ENCODE peak calls at places on chromosome 9, in nine cellular contexts. X is GM13977; A is activated effector memory CD4-positive, alpha-beta T cell treated with Interleukin-2 at 50 U/mL for 16 hours; Q is NCI-H748 treated with DMSO at 0.1 percent for 48 hours; I is mucosa of gallbladder; D is activated CD4-positive, alpha-beta T cell treated with anti-CD3 and anti-CD28 coated beads, Interleukin-2, amount 10 ng/mL, durations not matched to agents 7 days and 5 days; R is HEK293T; H is ACHN; O is ELF-1. G is an unnamed sample.

GRCh38 chr9:124286292-124286931 is 28.7 kb downstream of the NEK6 start:
- DNase-seq in X (peak; percentile 78), A (peak; percentile 42), Q (no peak), I (peak; percentile 74), D (peak; percentile 26), R (no peak), H (peak; percentile 92), O (no peak), G (no peak)

GRCh38 chr9:82376677-82377232 is 388.2 kb downstream of the SPATA31D1 start:
- DNase-seq in X (no peak), A (no peak), Q (no peak), I (no peak), D (no peak), R (no peak), H (no peak), O (no peak), G (no peak)

GRCh38 chr9:79667716-79668458 is 96.1 kb downstream of the TLE4 start:
- DNase-seq in X (no peak), A (no peak), Q (peak; percentile 99), I (no peak), D (no peak), R (no peak), H (no peak), O (no peak), G (no peak)

GRCh38 chr9:111052831-111053230 is 14.6 kb upstream of the LPAR1 start:
- DNase-seq in X (no peak), A (no peak), Q (no peak), I (no peak), D (no peak), R (no peak), H (no peak), O (no peak), G (no peak)

GRCh38 chr9:6955251-6955921 is 197.6 kb downstream of the KDM4C start:
- DNase-seq in X (peak; percentile 25), A (no peak), Q (no peak), I (no peak), D (no peak), R (no peak), H (no peak), O (peak; percentile 19), G (no peak)

GRCh38 chr9:99822096-99822595 is 461 bp downstream of the NR4A3 start:
- DNase-seq in X (no peak), A (no peak), Q (peak; percentile 56), I (no peak), D (peak; percentile 34), R (peak; percentile 27), H (no peak), O (no peak), G (no peak)

GRCh38 chr9:89686134-89686533 is 81.3 kb downstream of the GADD45G start:
- DNase-seq in X (no peak), A (no peak), Q (peak; percentile 62), I (peak; percentile 57), D (no peak), R (no peak), H (no peak), O (peak; percentile 61), G (no peak)

GRCh38 chr9:115891929-115892328 is 261.7 kb upstream of the PAPPA start:
- DNase-seq in X (no peak), A (no peak), Q (no peak), I (no peak), D (no peak), R (no peak), H (no peak), O (no peak), G (no peak)

GRCh38 chr9:6268830-6269397 is 53.3 kb downstream of the IL33 start:
- DNase-seq in X (no peak), A (no peak), Q (no peak), I (peak; percentile 27), D (no peak), R (no peak), H (no peak), O (no peak), G (no peak)

GRCh38 chr9:135524130-135524861 is 3.1 kb downstream of the LCN1 start:
- DNase-seq in X (no peak), A (no peak), Q (no peak), I (no peak), D (no peak), R (no peak), H (no peak), O (no peak), G (no peak)

GRCh38 chr9:70573308-70573707 is 158.9 kb upstream of the KLF9 start:
- DNase-seq in X (no peak), A (no peak), Q (no peak), I (no peak), D (no peak), R (no peak), H (no peak), O (no peak), G (no peak)

GRCh38 chr9:33025572-33026347 is 687 bp downstream of the DNAJA1 start:
- DNase-seq in X (peak; percentile 82), A (peak; percentile 64), Q (peak; percentile 67), I (peak; percentile 44), D (peak; percentile 85), R (peak; percentile 71), H (peak; percentile 59), O (peak; percentile 78), G (peak; percentile 62)

GRCh38 chr9:98688710-98689495 is 19.8 kb downstream of the GABBR2 start:
- DNase-seq in X (no peak), A (no peak), Q (no peak), I (no peak), D (no peak), R (no peak), H (no peak), O (no peak), G (no peak)

GRCh38 chr9:75891277-75892167 is 1.0 kb downstream of the PCSK5 start:
- DNase-seq in X (peak; percentile 41), A (peak; percentile 11), Q (no peak), I (peak; percentile 53), D (peak; percentile 46), R (peak; percentile 13), H (no peak), O (peak; percentile 74), G (peak; percentile 34)

GRCh38 chr9:126805546-126806262 is 864 bp downstream of the ZBTB43 start:
- DNase-seq in X (peak; percentile 72), A (peak; percentile 71), Q (no peak), I (peak; percentile 18), D (peak; percentile 80), R (peak; percentile 34), H (peak; percentile 45), O (peak; percentile 37), G (peak; percentile 81)